ENCODE peak calls at places on chromosomes 4 and X, in seven cellular contexts. R is neural progenitor cell, M is fibroblast of the aortic adventitia, A is psoas muscle, K is progenitor cell of endocrine pancreas, D is tibial nerve, V is IMR-90. T is an unnamed sample.

GRCh38 chr4:159358226-159358625 is 255.3 kb downstream of the RAPGEF2 start:
- DNase-seq in R (no peak), M (peak), A (no peak), K (no peak), D (no peak), V (peak), T (no peak)

GRCh38 chrX:64206556-64207162 is 1.2 kb upstream of the AMER1 start:
- DNase-seq in R (peak), M (peak), A (peak), K (no peak), D (no peak), V (peak), T (no peak)

GRCh38 chrX:130702867-130703707 is 199.9 kb downstream of the ENOX2 start:
- DNase-seq in R (no peak), M (peak), A (no peak), K (no peak), D (no peak), V (no peak), T (no peak)

GRCh38 chr4:98430708-98431403 is 169.7 kb downstream of the RAP1GDS1 start:
- DNase-seq in R (no peak), M (peak), A (no peak), K (no peak), D (no peak), V (peak), T (no peak)

GRCh38 chr4:25857851-25858400 is 4.9 kb downstream of the SEL1L3 start:
- DNase-seq in R (no peak), M (no peak), A (no peak), K (no peak), D (no peak), V (no peak), T (no peak)

GRCh38 chrX:8845060-8845459 is 43.9 kb upstream of the FAM9A start:
- DNase-seq in R (no peak), M (peak), A (no peak), K (no peak), D (no peak), V (peak), T (no peak)

GRCh38 chr4:41413670-41414069 is 124.3 kb upstream of the LIMCH1 start:
- DNase-seq in R (peak), M (no peak), A (no peak), K (no peak), D (no peak), V (no peak), T (no peak)

GRCh38 chrX:11349661-11350337 is 56.6 kb downstream of the AMELX start:
- DNase-seq in R (no peak), M (no peak), A (no peak), K (no peak), D (no peak), V (no peak), T (no peak)

GRCh38 chr4:20237894-20238537 is 13.7 kb upstream of the SLIT2 start:
- DNase-seq in R (no peak), M (no peak), A (no peak), K (no peak), D (no peak), V (no peak), T (no peak)

GRCh38 chrX:10071451-10072163 is 85.2 kb upstream of the CLCN4 start:
- DNase-seq in R (no peak), M (no peak), A (no peak), K (no peak), D (no peak), V (no peak), T (no peak)

GRCh38 chrX:121254336-121254735 is 206.9 kb downstream of the GLUD2 start:
- DNase-seq in R (peak), M (peak), A (no peak), K (no peak), D (no peak), V (no peak), T (no peak)

GRCh38 chrX:45668686-45669443 is 468.2 kb upstream of the DIPK2B start:
- DNase-seq in R (no peak), M (peak), A (no peak), K (no peak), D (no peak), V (peak), T (no peak)

GRCh38 chr4:113998026-113998425 is 18.6 kb upstream of the ARSJ start:
- DNase-seq in R (no peak), M (no peak), A (no peak), K (no peak), D (no peak), V (no peak), T (no peak)

GRCh38 chr4:176752191-176752749 is 40.5 kb downstream of the VEGFC start:
- DNase-seq in R (no peak), M (no peak), A (no peak), K (no peak), D (no peak), V (no peak), T (no peak)

GRCh38 chr4:151537726-151538125 is 128.8 kb downstream of the FHIP1A start:
- DNase-seq in R (no peak), M (peak), A (no peak), K (no peak), D (peak), V (no peak), T (no peak)

GRCh38 chr4:184765473-184766346 is 31.8 kb upstream of the CENPU start:
- DNase-seq in R (peak), M (no peak), A (no peak), K (no peak), D (no peak), V (no peak), T (no peak)

GRCh38 chr4:54840992-54841768 is 183.4 kb downstream of the KIT start:
- DNase-seq in R (peak), M (peak), A (no peak), K (no peak), D (no peak), V (peak), T (no peak)

GRCh38 chrX:97563531-97564133 is 679.9 kb downstream of the RPA4 start:
- DNase-seq in R (no peak), M (peak), A (no peak), K (no peak), D (peak), V (peak), T (no peak)

GRCh38 chrX:110050885-110051284 is 48.0 kb downstream of the TMEM164 start:
- DNase-seq in R (no peak), M (no peak), A (no peak), K (no peak), D (no peak), V (no peak), T (no peak)

GRCh38 chrX:112846787-112847186 is 6.2 kb upstream of the AMOT start:
- DNase-seq in R (no peak), M (no peak), A (no peak), K (no peak), D (no peak), V (no peak), T (no peak)

GRCh38 chrX:5870238-5870637 is 358.4 kb downstream of the NLGN4X start:
- DNase-seq in R (no peak), M (no peak), A (no peak), K (no peak), D (no peak), V (no peak), T (no peak)

GRCh38 chr4:151195801-151196200 is 81.2 kb upstream of the PRSS48 start:
- DNase-seq in R (no peak), M (peak), A (no peak), K (no peak), D (no peak), V (peak), T (no peak)

GRCh38 chr4:100826808-100827548 is 309.2 kb upstream of the EMCN start:
- DNase-seq in R (no peak), M (no peak), A (no peak), K (no peak), D (no peak), V (no peak), T (no peak)

GRCh38 chr4:102792361-102792936 is 31.7 kb upstream of the MANBA start:
- DNase-seq in R (no peak), M (no peak), A (no peak), K (no peak), D (no peak), V (no peak), T (no peak)

GRCh38 chr4:26748805-26749204 is 111.8 kb upstream of the STIM2 start:
- DNase-seq in R (no peak), M (no peak), A (no peak), K (no peak), D (no peak), V (no peak), T (no peak)

GRCh38 chr4:146646601-146647000 is 7.9 kb downstream of the POU4F2 start:
- DNase-seq in R (no peak), M (no peak), A (no peak), K (no peak), D (no peak), V (no peak), T (no peak)

GRCh38 chrX:38375888-38376287 is 23.5 kb downstream of the OTC start:
- DNase-seq in R (peak), M (peak), A (no peak), K (no peak), D (no peak), V (no peak), T (peak)

GRCh38 chrX:30865020-30865419 is 24.0 kb downstream of the TAB3 start:
- DNase-seq in R (peak), M (no peak), A (no peak), K (no peak), D (no peak), V (no peak), T (no peak)
- TF ChIP-seq CTCF in R (peak), M (peak), A (no peak), K (no peak), D (no peak), V (peak), T (peak)

GRCh38 chrX:118228456-118228855 is 111.8 kb upstream of the KLHL13 start:
- DNase-seq in R (no peak), M (no peak), A (no peak), K (no peak), D (no peak), V (no peak), T (no peak)

GRCh38 chrX:118221733-118222132 is 105.1 kb upstream of the KLHL13 start:
- DNase-seq in R (no peak), M (no peak), A (no peak), K (no peak), D (no peak), V (no peak), T (no peak)

GRCh38 chrX:118228041-118228440 is 111.4 kb upstream of the KLHL13 start:
- DNase-seq in R (no peak), M (peak), A (no peak), K (no peak), D (no peak), V (peak), T (no peak)

GRCh38 chrX:118221257-118221656 is 104.6 kb upstream of the KLHL13 start:
- DNase-seq in R (no peak), M (no peak), A (no peak), K (no peak), D (no peak), V (no peak), T (no peak)

GRCh38 chrX:118226060-118226428 is 109.4 kb upstream of the KLHL13 start:
- DNase-seq in R (no peak), M (peak), A (no peak), K (no peak), D (no peak), V (no peak), T (no peak)
- TF ChIP-seq CTCF in R (peak), M (peak), A (peak), K (peak), D (peak), V (peak), T (peak)

DNA sequence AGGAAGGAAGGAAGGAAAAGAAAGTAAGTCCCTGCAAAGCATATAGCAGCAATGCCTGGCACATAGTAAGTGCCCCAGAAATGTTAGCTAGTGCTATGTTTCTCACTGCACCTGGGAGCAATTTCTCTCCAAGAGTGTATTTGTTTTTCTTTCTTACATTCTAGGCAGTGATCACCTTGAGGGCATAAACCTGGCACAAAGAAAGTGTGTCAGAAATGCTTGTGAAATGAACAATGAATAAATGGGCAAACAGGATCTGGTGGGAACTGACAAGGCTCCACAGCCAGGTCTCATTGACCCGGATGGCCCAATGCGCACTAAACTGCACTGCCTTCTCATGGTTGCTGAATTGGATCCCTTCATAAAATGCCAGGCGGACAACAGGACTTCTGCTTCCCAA is 316.4 kb downstream of the LDB2 start:
- DNase-seq in R (no peak), M (no peak), A (no peak), K (no peak), D (no peak), V (no peak), T (no peak)
- TF ChIP-seq CTCF in R (no peak), M (no peak), A (no peak), K (no peak), D (no peak), V (no peak), T (no peak)

DNA sequence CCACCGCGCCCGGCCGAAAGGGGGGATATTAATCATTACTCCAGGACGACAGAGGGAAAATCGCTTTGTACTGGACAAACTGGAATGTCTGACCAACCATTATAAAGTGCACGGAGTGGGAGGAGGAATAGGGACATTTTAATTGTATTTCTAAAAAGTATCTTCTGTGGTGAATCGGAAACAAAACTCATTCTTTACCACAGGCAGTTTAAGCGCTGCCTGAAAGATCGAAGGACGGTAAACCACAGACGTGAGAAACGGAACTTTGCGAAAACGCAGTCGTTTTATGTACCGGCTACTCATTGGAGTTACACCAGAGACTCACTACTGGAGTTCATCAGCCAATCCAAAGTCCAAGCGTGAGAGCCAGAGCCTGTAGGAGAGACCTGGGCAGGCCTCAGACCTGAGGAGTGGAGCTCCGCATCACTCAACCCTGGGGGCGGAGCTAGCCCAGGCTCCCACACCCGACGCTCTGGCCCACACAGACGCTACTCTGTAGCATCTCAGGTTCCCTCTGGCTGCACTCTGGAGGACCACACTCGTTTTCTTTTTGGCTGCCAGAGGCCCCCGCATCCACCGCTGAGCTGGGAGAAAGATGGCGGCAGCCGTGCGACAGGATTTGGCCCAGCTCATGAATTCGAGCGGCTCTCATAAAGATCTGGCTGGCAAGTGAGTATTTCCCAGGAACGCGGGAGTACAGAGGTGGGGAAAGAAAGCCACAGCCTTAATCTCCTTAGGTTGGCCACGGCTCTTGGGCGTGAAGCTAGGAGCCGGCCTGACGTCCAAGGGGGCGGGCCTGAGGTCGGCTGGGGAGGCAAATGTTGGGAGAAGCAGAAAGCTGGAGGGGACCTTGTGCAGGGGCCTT is at the start of gene COPS4:
- DNase-seq in R (peak), M (peak), A (peak), K (peak), D (peak), V (peak), T (peak)
- TF ChIP-seq CTCF in R (peak), M (peak), A (peak), K (peak), D (peak), V (peak), T (peak)

GRCh38 chr4:48543796-48544195 is 53.7 kb downstream of the ZAR1 start:
- DNase-seq in R (no peak), M (no peak), A (no peak), K (no peak), D (no peak), V (peak), T (no peak)

GRCh38 chr4:48542888-48543287 is 52.8 kb downstream of the ZAR1 start:
- DNase-seq in R (no peak), M (no peak), A (no peak), K (no peak), D (no peak), V (no peak), T (no peak)

DNA sequence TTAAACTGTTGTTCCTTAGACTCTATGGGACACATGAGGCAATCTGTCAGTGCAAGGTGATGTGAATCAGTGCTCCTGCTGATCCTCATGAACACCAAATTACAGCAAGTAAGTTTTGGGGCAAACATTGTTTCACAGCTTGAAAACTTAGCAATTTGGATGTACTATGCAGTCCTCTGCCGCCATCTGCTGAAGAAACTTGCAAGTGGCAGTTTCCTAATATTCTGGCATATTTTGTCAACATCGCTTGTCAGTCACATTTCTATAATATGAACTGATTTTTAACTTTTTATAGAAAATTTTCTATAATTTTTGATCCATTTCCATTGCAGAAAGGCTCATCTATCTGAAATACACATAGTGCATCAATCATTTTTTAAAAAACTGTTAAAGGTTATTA is 56.3 kb downstream of the ZAR1 start:
- DNase-seq in R (peak), M (peak), A (no peak), K (no peak), D (peak), V (peak), T (peak)
- TF ChIP-seq CTCF in R (peak), M (peak), A (peak), K (peak), D (peak), V (peak), T (peak)

GRCh38 chr4:70544279-70544870 is 26.0 kb downstream of the AMTN start:
- DNase-seq in R (peak), M (peak), A (no peak), K (no peak), D (no peak), V (peak), T (no peak)
- TF ChIP-seq CTCF in R (peak), M (peak), A (no peak), K (peak), D (no peak), V (peak), T (peak)

GRCh38 chr4:2964077-2964471 is 703 bp downstream of the GRK4 start:
- DNase-seq in R (peak), M (no peak), A (no peak), K (no peak), D (no peak), V (no peak), T (no peak)
- TF ChIP-seq CTCF in R (no peak), M (no peak), A (no peak), K (no peak), D (no peak), V (no peak), T (no peak)